ENCODE peak calls at places on chromosomes 3 and 15, in five cellular contexts. W is thyroid gland, B is IMR-90, Z is PC-3, R is AG04450. E is an unnamed sample. For H3K27me3, the result is how much of the 10 kb centered on the place peaks cover.

GRCh38 chr3:127986803-127987202 is 65.4 kb upstream of the SEC61A1 start:
- DNase-seq in W (no peak), B (no peak), Z (no peak), R (no peak), E (no peak)

GRCh38 chr3:119781330-119782198 is at the start of gene NR1I2:
- DNase-seq in W (no peak), B (no peak), Z (no peak), R (no peak), E (no peak)

GRCh38 chr3:42493126-42493797 is 9.2 kb upstream of the VIPR1 start:
- DNase-seq in W (no peak), B (no peak), Z (no peak), R (no peak), E (no peak)

GRCh38 chr3:101574388-101575156 is 592 bp downstream of the PCNP start:
- DNase-seq in W (peak), B (peak), Z (peak), R (no peak), E (no peak)

GRCh38 chr3:30221622-30222021 is 384.8 kb upstream of the TGFBR2 start:
- DNase-seq in W (no peak), B (peak), Z (no peak), R (no peak), E (no peak)

GRCh38 chr3:155292133-155292532 is 1.4 kb downstream of the STRIT1 start:
- DNase-seq in W (no peak), B (peak), Z (no peak), R (no peak), E (no peak)

GRCh38 chr3:32913790-32914446 is 37.5 kb upstream of the CCR4 start:
- DNase-seq in W (peak), B (no peak), Z (no peak), R (no peak), E (no peak)

GRCh38 chr15:40104296-40104864 is 4.3 kb downstream of the BMF start:
- DNase-seq in W (no peak), B (no peak), Z (no peak), R (no peak), E (no peak)

GRCh38 chr3:111572061-111572460 is 23.1 kb downstream of the ZBED2 start:
- DNase-seq in W (no peak), B (no peak), Z (no peak), R (no peak), E (no peak)

GRCh38 chr15:75149911-75150709 is 51.6 kb upstream of the C15orf39 start:
- DNase-seq in W (no peak), B (peak), Z (peak), R (no peak), E (no peak)

GRCh38 chr3:125478321-125478720 is 41.7 kb downstream of the SNX4 start:
- DNase-seq in W (no peak), B (peak), Z (no peak), R (no peak), E (no peak)

GRCh38 chr15:74320358-74321247 is 46.8 kb downstream of the CYP11A1 start:
- DNase-seq in W (peak), B (peak), Z (peak), R (no peak), E (no peak)

GRCh38 chr3:123723527-123724168 is 138.8 kb upstream of the HACD2 start:
- DNase-seq in W (peak), B (peak), Z (peak), R (peak), E (no peak)

GRCh38 chr3:66486187-66486586 is 14.6 kb downstream of the LRIG1 start:
- DNase-seq in W (no peak), B (peak), Z (no peak), R (no peak), E (no peak)

GRCh38 chr15:70056091-70056680 is 41.5 kb downstream of the TLE3 start:
- DNase-seq in W (peak), B (no peak), Z (no peak), R (no peak), E (no peak)

GRCh38 chr3:129577356-129577755 is 29.1 kb downstream of the PLXND1 start:
- DNase-seq in W (no peak), B (no peak), Z (no peak), R (no peak), E (no peak)

GRCh38 chr15:95025924-95026728 is 794.8 kb downstream of the MCTP2 start:
- DNase-seq in W (no peak), B (peak), Z (peak), R (peak), E (no peak)

GRCh38 chr3:114380233-114380645 is 86.4 kb downstream of the TIGIT start:
- DNase-seq in W (peak), B (peak), Z (no peak), R (peak), E (no peak)

GRCh38 chr3:196969001-196969659 is 497 bp upstream of the PIGZ start:
- DNase-seq in W (peak), B (no peak), Z (peak), R (no peak), E (no peak)

GRCh38 chr15:90248760-90249122 is 615 bp upstream of the TTLL13 start:
- DNase-seq in W (peak), B (no peak), Z (no peak), R (no peak), E (no peak)

GRCh38 chr3:135513106-135514063 is 452.1 kb upstream of the PPP2R3A start:
- DNase-seq in W (no peak), B (peak), Z (peak), R (peak), E (no peak)

GRCh38 chr3:73056365-73057150 is 4.9 kb upstream of the EBLN2 start:
- DNase-seq in W (no peak), B (peak), Z (peak), R (no peak), E (no peak)

DNA sequence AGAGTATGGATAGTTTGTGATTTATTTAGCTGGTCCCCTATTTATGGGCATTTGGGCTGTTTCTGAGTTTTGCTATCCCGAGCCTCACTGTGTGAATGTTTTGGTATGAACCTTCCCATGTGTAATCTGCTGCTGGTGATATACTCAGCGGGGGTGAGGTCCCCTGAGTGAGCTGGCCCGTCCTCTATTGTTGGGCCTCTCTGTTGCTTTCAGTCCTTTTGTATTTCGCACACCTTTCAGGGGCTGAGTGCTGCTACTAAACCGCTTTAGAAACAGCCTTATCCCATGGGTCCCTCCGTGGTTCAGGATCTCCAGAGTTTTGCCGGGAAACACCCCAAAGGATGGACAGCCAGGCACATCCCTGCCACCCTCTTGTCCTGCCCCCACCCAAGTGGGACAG is 94.5 kb downstream of the WNT7A start:
- DNase-seq in W (no peak), B (no peak), Z (no peak), R (no peak), E (no peak)
- H3K27me3 ChIP-seq in W (under half), B (under half), Z (under half), R (under half), E (under half)

DNA sequence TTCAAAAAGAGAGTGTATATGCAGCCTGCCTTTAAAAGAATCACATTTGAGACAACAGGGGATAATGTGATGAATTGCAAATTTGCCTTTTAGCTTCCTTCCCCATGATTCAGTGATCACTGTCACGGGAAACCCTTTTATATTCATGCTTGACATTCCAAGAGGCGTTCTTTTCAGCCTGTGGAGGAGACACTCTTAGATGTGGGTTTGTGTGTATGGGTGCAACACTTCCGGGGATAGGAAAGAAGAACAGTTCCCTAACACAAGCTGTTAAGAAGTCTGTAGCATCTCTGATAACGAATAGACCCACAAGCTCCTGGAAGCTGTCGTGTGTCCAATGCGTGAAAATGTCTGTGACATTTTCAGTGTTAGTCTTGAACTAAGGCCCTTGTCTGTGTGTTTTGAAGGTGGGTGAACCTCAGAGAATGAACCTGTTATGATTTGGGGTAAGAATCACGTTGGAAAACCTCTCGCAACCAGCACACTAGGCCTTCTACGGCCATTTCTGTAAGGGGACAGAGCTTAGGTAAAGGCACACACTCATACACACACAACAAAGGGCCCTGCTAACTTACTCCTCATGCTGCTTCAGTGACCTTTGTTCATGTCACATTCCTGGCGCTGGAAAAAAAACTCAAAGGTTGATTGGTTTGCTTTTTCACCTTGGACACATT is 229.2 kb upstream of the ST8SIA2 start:
- DNase-seq in W (no peak), B (peak), Z (no peak), R (no peak), E (no peak)
- H3K27ac ChIP-seq in W (no peak), B (no peak), Z (no peak), R (no peak), E (no peak)

DNA sequence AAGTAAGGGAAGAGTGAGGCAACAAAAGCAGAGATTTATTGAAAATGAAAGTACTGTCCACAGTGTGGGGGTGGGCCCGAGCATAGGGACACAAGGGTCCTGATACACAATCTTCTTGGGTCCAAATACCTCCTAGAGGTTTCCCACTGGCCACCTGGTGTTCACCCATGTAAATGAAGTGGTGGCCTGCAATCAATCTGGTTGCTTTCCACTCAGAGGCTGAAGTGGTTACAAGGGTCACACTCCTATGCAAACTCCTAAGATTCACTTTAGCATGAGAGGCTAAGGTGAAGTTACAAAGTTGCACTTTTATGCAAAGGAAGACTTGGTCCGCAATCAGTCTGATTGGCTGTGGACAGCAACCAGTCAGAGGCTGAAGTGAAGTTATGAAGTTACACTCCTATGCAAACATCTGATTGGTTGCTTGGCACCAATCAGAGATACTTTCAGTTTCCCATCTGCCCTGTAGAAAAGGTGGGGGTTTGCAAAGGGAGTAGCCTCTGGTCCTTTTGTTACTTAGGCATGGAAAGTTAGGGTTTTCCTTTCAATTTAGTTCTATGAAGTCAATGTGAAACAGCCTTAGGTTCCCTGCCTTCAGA is 26.0 kb upstream of the MFSD1 start:
- DNase-seq in W (peak), B (peak), Z (no peak), R (no peak), E (no peak)
- TF ChIP-seq CTCF in W (no peak), B (no peak), Z (no peak), R (no peak), E (no peak)

GRCh38 chr3:99638244-99638948 is at the start of gene COL8A1:
- DNase-seq in W (peak), B (peak), Z (peak), R (peak), E (no peak)
- H3K27me3 ChIP-seq in W (under half), B (under half), Z (under half), R (under half), E (under half)

DNA sequence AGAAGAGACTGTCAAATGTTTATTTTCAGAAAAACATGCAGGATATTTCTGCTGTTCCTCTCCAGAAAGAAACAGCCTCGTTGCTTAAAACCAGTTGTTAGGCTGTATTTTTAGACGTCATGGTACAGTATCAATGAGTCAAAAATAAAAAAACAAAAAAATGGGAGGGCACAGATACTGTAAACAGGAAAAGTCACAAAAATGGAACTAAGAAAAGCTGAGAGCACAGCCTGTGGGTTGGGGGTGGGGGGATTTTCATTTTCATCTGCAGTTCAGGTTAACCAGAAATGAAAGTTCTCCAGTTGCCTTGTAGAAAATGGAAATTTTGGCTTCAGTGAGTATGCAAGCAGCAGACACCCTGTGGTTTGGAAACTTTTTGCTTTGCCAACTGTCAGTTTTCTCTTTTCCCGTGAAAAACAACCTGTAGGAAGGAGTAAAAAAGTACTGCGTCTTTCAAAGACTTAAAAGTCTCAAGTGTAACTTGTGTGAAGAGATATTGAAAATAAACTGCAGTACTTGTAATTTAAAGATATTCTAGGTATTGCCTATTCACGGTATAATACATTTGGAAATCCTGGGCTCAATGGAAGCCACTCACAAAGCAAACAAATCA is 59.0 kb downstream of the FRMD4B start:
- DNase-seq in W (no peak), B (no peak), Z (no peak), R (no peak), E (no peak)
- H3K27ac ChIP-seq in W (peak), B (no peak), Z (no peak), R (no peak), E (no peak)

DNA sequence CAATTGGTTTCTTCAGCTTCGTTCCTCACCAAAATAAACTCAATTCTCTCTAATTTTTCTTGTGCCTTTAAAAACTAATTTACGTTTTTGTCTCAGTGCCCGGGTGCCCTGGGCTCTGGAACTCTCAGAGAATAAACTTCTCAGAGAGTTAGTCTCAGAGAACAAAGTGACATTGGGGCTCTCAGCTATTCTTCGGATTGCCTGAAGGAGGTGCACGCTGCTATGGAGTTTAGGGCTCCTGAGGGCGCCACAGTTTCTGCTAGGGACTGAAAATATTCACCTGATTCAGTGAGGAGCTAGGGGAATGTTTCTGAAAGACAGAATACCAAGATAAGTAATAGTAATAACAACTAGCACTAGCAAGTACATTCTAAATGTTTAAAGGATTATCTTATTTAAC is 22.7 kb downstream of the ZIC4 start:
- DNase-seq in W (no peak), B (no peak), Z (peak), R (no peak), E (no peak)
- TF ChIP-seq CTCF in W (no peak), B (no peak), Z (peak), R (peak), E (no peak)

GRCh38 chr3:169662215-169663070 is 1.1 kb downstream of the MECOM start:
- DNase-seq in W (peak), B (peak), Z (peak), R (no peak), E (no peak)
- H3K27me3 ChIP-seq in W (under half), B (under half), Z (under half), R (half or more), E (under half)

DNA sequence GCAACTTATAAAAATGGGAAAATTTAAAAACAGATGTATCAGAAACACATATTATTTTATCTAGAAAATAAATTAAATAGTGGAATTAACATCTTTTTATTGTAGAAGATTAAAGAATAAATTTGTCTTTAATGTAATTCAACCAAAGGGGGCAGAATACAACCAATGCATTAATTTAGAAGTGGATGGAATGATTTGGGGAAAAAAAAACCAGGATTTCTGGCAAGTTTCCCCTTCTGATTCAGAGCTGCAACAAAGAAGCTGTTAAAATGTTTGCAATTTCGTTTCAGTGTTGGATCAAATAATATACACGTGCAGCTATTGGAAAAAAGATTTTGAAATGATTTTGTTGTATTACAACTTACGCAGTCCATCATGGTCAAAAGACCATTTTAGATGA is 71.6 kb upstream of the ZNF280D start:
- DNase-seq in W (no peak), B (peak), Z (peak), R (no peak), E (no peak)
- H3K27ac ChIP-seq in W (no peak), B (no peak), Z (no peak), R (no peak), E (no peak)

DNA sequence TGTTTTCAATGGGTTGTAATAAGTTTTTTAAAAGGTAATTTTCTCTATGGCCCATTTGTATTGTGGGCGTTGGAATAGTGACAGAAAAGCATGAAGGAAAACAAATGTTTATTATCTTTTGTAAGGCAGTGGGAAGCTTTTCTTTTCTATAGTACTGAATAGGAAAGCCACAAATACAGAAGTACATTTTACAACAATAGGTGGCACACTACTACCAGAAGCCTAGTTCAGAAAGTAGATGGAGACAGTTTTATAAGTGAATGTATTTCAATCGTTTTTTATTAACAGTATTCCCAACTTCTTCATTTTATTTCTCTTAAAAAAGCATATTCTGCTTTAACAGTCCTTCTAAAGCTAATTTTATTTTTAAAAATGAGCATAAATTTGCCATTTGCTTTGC is 296.7 kb downstream of the PTPRG start:
- DNase-seq in W (no peak), B (peak), Z (peak), R (no peak), E (no peak)
- TF ChIP-seq CTCF in W (no peak), B (peak), Z (no peak), R (peak), E (peak)

DNA sequence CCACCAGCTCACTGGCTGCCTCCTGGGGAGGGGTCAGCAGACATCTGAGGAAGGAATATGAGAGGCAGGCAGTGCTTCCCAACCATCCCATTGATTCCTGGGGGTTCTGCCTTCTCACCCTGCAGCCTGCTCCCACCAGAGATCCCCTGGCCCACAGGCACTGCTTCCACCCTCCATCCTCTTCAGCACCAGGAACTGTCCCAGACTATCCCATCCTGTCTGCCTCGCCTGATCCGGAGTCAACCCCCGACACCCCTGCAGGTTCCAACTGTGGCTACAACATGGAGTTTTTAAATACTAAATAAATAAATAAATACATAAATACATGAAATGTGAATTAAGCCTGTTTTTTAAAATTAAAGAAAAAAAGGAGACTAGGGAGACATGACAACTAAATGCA is 43.6 kb downstream of the CACNA2D2 start:
- DNase-seq in W (no peak), B (no peak), Z (no peak), R (no peak), E (no peak)
- H3K27me3 ChIP-seq in W (under half), B (half or more), Z (under half), R (under half), E (under half)